ENCODE peak calls at places on chromosomes 13 and 19, in four cellular contexts. Q, V, K and M are unnamed samples.

GRCh38 chr19:1486720-1487575 is 3.2 kb downstream of the PCSK4 start:
- DNase-seq in Q (no peak), K (no peak), V (no peak), M (no peak)

GRCh38 chr13:66222926-66223325 is 1007.2 kb downstream of the PCDH9 start:
- DNase-seq in Q (no peak), V (no peak), K (no peak), M (no peak)

GRCh38 chr19:11041966-11042627 is 47.2 kb upstream of the LDLR start:
- DNase-seq in K (no peak), Q (no peak), V (no peak), M (no peak)

GRCh38 chr19:58555920-58556632 is 1.2 kb upstream of the CHMP2A start:
- DNase-seq in V (no peak), K (no peak), Q (no peak), M (no peak)

GRCh38 chr13:85798999-85799646 is at the start of gene SLITRK6:
- DNase-seq in Q (no peak), V (peak), K (no peak), M (no peak)

GRCh38 chr19:16619456-16619855 is 8.5 kb downstream of the MED26 start:
- DNase-seq in Q (no peak), K (no peak), V (no peak), M (no peak)

GRCh38 chr13:99859178-99860177 is 112.1 kb downstream of the ZIC5 start:
- DNase-seq in K (no peak), V (no peak), Q (no peak), M (no peak)

GRCh38 chr19:38425810-38426466 is at the start of gene RASGRP4:
- DNase-seq in Q (peak), K (no peak), V (no peak), M (no peak)

GRCh38 chr19:30519607-30520205 is 147.5 kb downstream of the ZNF536 start:
- DNase-seq in K (no peak), V (no peak), Q (no peak), M (no peak)

GRCh38 chr13:90436697-90437096 is 910.8 kb upstream of the MIR17HG start:
- DNase-seq in Q (no peak), K (no peak), V (no peak), M (no peak)

GRCh38 chr19:6250024-6250605 is 29.7 kb downstream of the MLLT1 start:
- DNase-seq in V (no peak), K (no peak), Q (no peak), M (no peak)

GRCh38 chr19:40625406-40626120 is 24.4 kb downstream of the LTBP4 start:
- DNase-seq in K (no peak), V (no peak), Q (no peak), M (no peak)

GRCh38 chr13:113897966-113898365 is 34.1 kb upstream of the GAS6 start:
- DNase-seq in V (no peak), Q (no peak), K (no peak), M (no peak)

GRCh38 chr19:52248256-52248655 is 21.1 kb upstream of the ZNF766 start:
- DNase-seq in Q (peak), V (no peak), K (no peak), M (peak)